ENCODE peak calls at places on chromosomes 16 and 17, in five cellular contexts. W is MM.1S; R is upper lobe of left lung; D is GM12878; G is CD4-positive, alpha-beta T cell. Z is an unnamed sample.

GRCh38 chr17:78397681-78398101 is 19.2 kb downstream of the PGS1 start:
- DNase-seq in W (no peak), R (no peak), D (no peak), G (no peak), Z (no peak)

GRCh38 chr16:65059421-65059980 is 62.4 kb downstream of the CDH11 start:
- DNase-seq in W (no peak), R (no peak), D (no peak), G (no peak), Z (no peak)

GRCh38 chr16:59394526-59394925 is 660.4 kb upstream of the GOT2 start:
- DNase-seq in W (no peak), R (no peak), D (no peak), G (no peak), Z (no peak)

GRCh38 chr17:16304832-16305231 is 48.4 kb downstream of the CENPV start:
- DNase-seq in W (no peak), R (no peak), D (no peak), G (peak; percentile 10), Z (no peak)

GRCh38 chr17:76969598-76970172 is 101.5 kb downstream of the MGAT5B start:
- DNase-seq in W (no peak), R (peak; percentile 30), D (no peak), G (no peak), Z (no peak)

GRCh38 chr16:12147681-12148479 is 171.3 kb downstream of the SNX29 start:
- DNase-seq in W (no peak), R (no peak), D (no peak), G (peak; percentile 17), Z (peak; percentile 21)

GRCh38 chr16:82201906-82202305 is 31.9 kb upstream of the MPHOSPH6 start:
- DNase-seq in W (no peak), R (no peak), D (no peak), G (no peak), Z (no peak)

GRCh38 chr16:55515110-55515509 is 6.2 kb downstream of the LPCAT2 start:
- DNase-seq in W (no peak), R (no peak), D (no peak), G (no peak), Z (no peak)

GRCh38 chr16:63066552-63066951 is 1030.3 kb upstream of the CDH8 start:
- DNase-seq in W (no peak), R (no peak), D (no peak), G (no peak), Z (no peak)

GRCh38 chr17:49829026-49829425 is 18.8 kb downstream of the TAC4 start:
- DNase-seq in W (no peak), R (no peak), D (no peak), G (no peak), Z (no peak)

GRCh38 chr16:54285414-54286066 is 1.0 kb downstream of the IRX3 start:
- DNase-seq in W (no peak), R (peak; percentile 27), D (no peak), G (no peak), Z (no peak)

GRCh38 chr16:27272076-27272475 is 3.5 kb upstream of the NSMCE1 start:
- DNase-seq in W (no peak), R (no peak), D (no peak), G (no peak), Z (no peak)

GRCh38 chr17:29929006-29929543 is 953 bp downstream of the SSH2 start:
- DNase-seq in W (peak; percentile 20), R (peak; percentile 47), D (no peak), G (no peak), Z (peak; percentile 3)

GRCh38 chr16:56320081-56320480 is 105.3 kb downstream of the AMFR start:
- DNase-seq in W (no peak), R (no peak), D (no peak), G (no peak), Z (no peak)

GRCh38 chr17:50297407-50297865 is 23.2 kb downstream of the TMEM92 start:
- DNase-seq in W (peak; percentile 59), R (peak; percentile 86), D (no peak), G (peak; percentile 72), Z (peak; percentile 75)

GRCh38 chr16:12061336-12062055 is 85.0 kb downstream of the SNX29 start:
- DNase-seq in W (no peak), R (peak; percentile 43), D (no peak), G (no peak), Z (no peak)

GRCh38 chr17:76791053-76791980 is 53.4 kb downstream of the MFSD11 start:
- DNase-seq in W (peak; percentile 77), R (no peak), D (peak; percentile 33), G (peak; percentile 21), Z (no peak)

GRCh38 chr16:72876221-72876620 is 171.7 kb downstream of the ZFHX3 start:
- DNase-seq in W (no peak), R (peak; percentile 43), D (peak; percentile 1), G (no peak), Z (no peak)

GRCh38 chr17:34797724-34798123 is 163.5 kb downstream of the CCT6B start:
- DNase-seq in W (peak; percentile 32), R (no peak), D (no peak), G (no peak), Z (no peak)

GRCh38 chr16:79267781-79268180 is 332.8 kb downstream of the MAF start:
- DNase-seq in W (no peak), R (no peak), D (no peak), G (no peak), Z (no peak)

GRCh38 chr16:72104905-72105304 is 11.3 kb downstream of the DHX38 start:
- DNase-seq in W (no peak), R (no peak), D (no peak), G (no peak), Z (no peak)

GRCh38 chr16:46947900-46948547 is 25.4 kb downstream of the DNAJA2 start:
- DNase-seq in W (peak; percentile 65), R (no peak), D (peak; percentile 32), G (no peak), Z (peak; percentile 74)

GRCh38 chr16:81995651-81996050 is 15.6 kb downstream of the SDR42E1 start:
- DNase-seq in W (no peak), R (no peak), D (no peak), G (no peak), Z (no peak)

GRCh38 chr17:74646231-74646630 is 22.7 kb upstream of the CD300E start:
- DNase-seq in W (peak; percentile 42), R (no peak), D (no peak), G (no peak), Z (no peak)

GRCh38 chr17:29155235-29155965 is 24.8 kb downstream of the MYO18A start:
- DNase-seq in W (peak; percentile 35), R (peak; percentile 69), D (no peak), G (no peak), Z (peak; percentile 44)

GRCh38 chr16:48959204-48959603 is 322.4 kb downstream of the CBLN1 start:
- DNase-seq in W (no peak), R (no peak), D (no peak), G (no peak), Z (no peak)

GRCh38 chr17:50100921-50101345 is 5.8 kb downstream of the PDK2 start:
- DNase-seq in W (no peak), R (no peak), D (no peak), G (no peak), Z (no peak)

GRCh38 chr16:89343501-89344291 is 126.2 kb downstream of the ZNF778 start:
- DNase-seq in W (no peak), R (no peak), D (no peak), G (no peak), Z (no peak)

GRCh38 chr17:42387663-42388380 is 420 bp downstream of the STAT3 start:
- DNase-seq in W (peak; percentile 18), R (peak; percentile 77), D (no peak), G (peak; percentile 19), Z (peak; percentile 23)

GRCh38 chr17:42387221-42387657 is 1.0 kb downstream of the STAT3 start:
- DNase-seq in W (no peak), R (peak; percentile 60), D (no peak), G (no peak), Z (peak; percentile 35)

GRCh38 chr17:42389135-42389417 is 834 bp upstream of the STAT3 start:
- DNase-seq in W (no peak), R (no peak), D (no peak), G (no peak), Z (no peak)

GRCh38 chr17:42388381-42389134 is at the start of gene STAT3:
- DNase-seq in W (peak; percentile 100), R (peak; percentile 100), D (peak; percentile 100), G (peak; percentile 100), Z (peak; percentile 100)

GRCh38 chr17:42389902-42390301 is 1.7 kb upstream of the STAT3 start:
- DNase-seq in W (no peak), R (no peak), D (no peak), G (no peak), Z (no peak)
- H3K27ac ChIP-seq in W (no peak overlapping the region), R (peak overlapping the region; percentile 100), D (peak overlapping the region; percentile 30), G (peak overlapping the region; percentile 99), Z (peak overlapping the region; percentile 100)

DNA sequence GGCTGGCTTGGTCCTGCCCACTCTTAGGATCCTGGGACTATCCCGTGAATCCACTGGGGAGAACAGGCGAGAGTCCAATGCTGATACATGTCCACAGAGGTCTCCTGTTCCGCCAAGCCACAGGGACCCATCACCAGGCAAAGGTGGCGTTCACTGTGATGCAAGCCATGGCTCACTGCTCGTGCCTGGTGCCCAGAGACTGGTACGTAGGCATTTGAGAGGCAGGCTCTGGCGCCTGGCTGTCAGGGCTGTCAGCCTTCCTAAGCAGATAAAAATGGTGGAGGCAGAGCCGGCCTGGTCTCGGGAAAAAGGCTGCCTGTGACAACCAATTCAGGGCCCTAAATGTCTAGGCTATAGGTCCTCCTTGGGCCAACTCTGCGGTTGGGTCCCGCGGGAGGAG is 2329.0 kb downstream of the TP53TG3F start:
- DNase-seq in W (no peak), R (no peak), D (no peak), G (no peak), Z (no peak)
- H3K9me3 ChIP-seq in W (no peaks in the 10 kb centered on the region), R (peaks cover 9% of the 10 kb centered on the region), D (no peaks in the 10 kb centered on the region), G (peaks cover 46% of the 10 kb centered on the region), Z (peaks cover 12% of the 10 kb centered on the region)

GRCh38 chr16:17413508-17413907 is 57.3 kb downstream of the XYLT1 start:
- DNase-seq in W (no peak), R (no peak), D (no peak), G (no peak), Z (no peak)

GRCh38 chr16:17412221-17412620 is 58.5 kb downstream of the XYLT1 start:
- DNase-seq in W (no peak), R (no peak), D (no peak), G (no peak), Z (no peak)

GRCh38 chr16:17409894-17410293 is 60.9 kb downstream of the XYLT1 start:
- DNase-seq in W (no peak), R (no peak), D (no peak), G (no peak), Z (no peak)

GRCh38 chr16:17408955-17409441 is 61.8 kb downstream of the XYLT1 start:
- DNase-seq in W (peak; percentile 40), R (no peak), D (peak; percentile 72), G (no peak), Z (no peak)

DNA sequence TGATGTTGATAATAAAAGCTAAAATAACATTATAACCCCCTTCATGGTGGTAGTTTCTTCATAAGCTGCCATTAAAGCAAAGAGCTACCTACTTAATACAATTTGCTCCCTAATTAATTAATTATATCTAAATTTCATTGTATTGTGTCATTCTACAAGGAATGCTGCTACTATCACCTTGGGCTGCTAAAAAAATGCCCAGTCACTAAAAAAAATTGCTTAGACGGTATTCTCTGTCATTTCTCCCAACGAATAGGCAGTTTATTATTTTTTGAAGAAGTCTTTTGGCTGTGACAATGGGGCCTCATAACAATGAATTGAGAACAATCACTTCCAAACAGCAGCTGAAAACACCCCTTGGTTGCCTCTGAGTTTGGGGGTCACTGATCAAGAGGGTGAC is 59.5 kb downstream of the XYLT1 start:
- DNase-seq in W (no peak), R (no peak), D (no peak), G (no peak), Z (no peak)
- H3K27ac ChIP-seq in W (no peak overlapping the region), R (no peak overlapping the region), D (no peak overlapping the region), G (no peak overlapping the region), Z (no peak overlapping the region)

GRCh38 chr17:4555863-4556646 is 871 bp upstream of the MYBBP1A start:
- DNase-seq in W (no peak), R (no peak), D (no peak), G (no peak), Z (no peak)
- H3K9me3 ChIP-seq in W (no peaks in the 10 kb centered on the region), R (no peaks in the 10 kb centered on the region), D (no peaks in the 10 kb centered on the region), G (no peaks in the 10 kb centered on the region), Z (no peaks in the 10 kb centered on the region)

Z was measured in CD4-positive, CD25-positive, alpha-beta regulatory T cell.